ENCODE peak calls at places on chromosomes 1 and 21, in five cellular contexts. S is small intestine, G is NCI-H1092, T is globus pallidus, E is type B pancreatic cell. Y is an unnamed sample.

GRCh38 chr1:37945743-37946702 is 830 bp downstream of the INPP5B start:
- DNase-seq in S (no peak), G (no peak), T (peak; percentile 26), E (no peak), Y (peak; percentile 27)

GRCh38 chr1:98929456-98929855 is 75.2 kb downstream of the PLPPR5 start:
- DNase-seq in S (no peak), G (no peak), T (no peak), E (no peak), Y (peak; percentile 35)

GRCh38 chr1:17059391-17060128 is 5.7 kb upstream of the SDHB start:
- DNase-seq in S (peak; percentile 64), G (peak; percentile 70), T (peak; percentile 86), E (no peak), Y (peak; percentile 89)

GRCh38 chr1:96059736-96060135 is 661.8 kb upstream of the PTBP2 start:
- DNase-seq in S (no peak), G (no peak), T (no peak), E (no peak), Y (no peak)

GRCh38 chr1:236438614-236439013 is 44.5 kb downstream of the EDARADD start:
- DNase-seq in S (no peak), G (no peak), T (no peak), E (no peak), Y (no peak)

GRCh38 chr1:21082078-21082477 is 94.6 kb downstream of the EIF4G3 start:
- DNase-seq in S (no peak), G (no peak), T (no peak), E (no peak), Y (no peak)

GRCh38 chr1:65232402-65233122 is 76.8 kb upstream of the DNAJC6 start:
- DNase-seq in S (no peak), G (no peak), T (no peak), E (no peak), Y (no peak)

GRCh38 chr1:20008391-20008841 is 29.0 kb upstream of the PLA2G2A start:
- DNase-seq in S (no peak), G (no peak), T (no peak), E (no peak), Y (no peak)

GRCh38 chr1:183218039-183218618 is 32.1 kb downstream of the LAMC2 start:
- DNase-seq in S (no peak), G (peak; percentile 57), T (no peak), E (no peak), Y (no peak)

GRCh38 chr1:28456078-28456477 is 49.8 kb upstream of the RCC1 start:
- DNase-seq in S (no peak), G (no peak), T (no peak), E (no peak), Y (no peak)

GRCh38 chr21:31132574-31133242 is 94.4 kb upstream of the KRTAP19-8 start:
- DNase-seq in S (peak; percentile 3), G (no peak), T (no peak), E (no peak), Y (peak; percentile 81)

GRCh38 chr1:71053758-71054157 is 6.1 kb upstream of the PTGER3 start:
- DNase-seq in S (no peak), G (no peak), T (no peak), E (no peak), Y (no peak)

GRCh38 chr1:93615201-93616150 is 66.2 kb downstream of the BCAR3 start:
- DNase-seq in S (peak; percentile 66), G (no peak), T (no peak), E (no peak), Y (no peak)

GRCh38 chr1:24414884-24415333 is 693 bp upstream of the NIPAL3 start:
- DNase-seq in S (no peak), G (no peak), T (no peak), E (no peak), Y (no peak)

GRCh38 chr1:12174789-12175455 is 8.1 kb downstream of the TNFRSF1B start:
- DNase-seq in S (no peak), G (no peak), T (no peak), E (no peak), Y (no peak)

GRCh38 chr1:230073371-230074035 is 6.5 kb downstream of the GALNT2 start:
- DNase-seq in S (no peak), G (no peak), T (peak; percentile 59), E (no peak), Y (peak; percentile 60)

Y was measured in pons.